ENCODE peak calls at places on chromosomes 16 and 17, in six cellular contexts. W, V, M, B, Q and D are unnamed samples.

GRCh38 chr16:21101631-21102420 is 48.8 kb downstream of the DNAH3 start:
- DNase-seq in W (peak), V (no peak), M (no peak), B (no peak), Q (peak), D (no peak)

GRCh38 chr17:50272711-50273653 is 1.3 kb upstream of the TMEM92 start:
- DNase-seq in W (peak), V (no peak), M (peak), B (peak), Q (peak), D (peak)

GRCh38 chr17:61305024-61305423 is 94.6 kb upstream of the TBX2 start:
- DNase-seq in W (no peak), V (no peak), M (no peak), B (no peak), Q (peak), D (no peak)

GRCh38 chr16:82061861-82062525 is 26.9 kb downstream of the HSD17B2 start:
- DNase-seq in W (peak), V (no peak), M (no peak), B (no peak), Q (peak), D (no peak)

GRCh38 chr16:49459953-49460735 is 86.5 kb downstream of the C16orf78 start:
- DNase-seq in W (no peak), V (no peak), M (peak), B (peak), Q (no peak), D (peak)

GRCh38 chr17:74117999-74118421 is 85.5 kb upstream of the RPL38 start:
- DNase-seq in W (no peak), V (no peak), M (peak), B (no peak), Q (no peak), D (no peak)

GRCh38 chr17:39270923-39271322 is 45.2 kb upstream of the STAC2 start:
- DNase-seq in W (peak), V (no peak), M (no peak), B (no peak), Q (peak), D (no peak)

GRCh38 chr16:14600164-14600563 is 29.9 kb downstream of the PARN start:
- DNase-seq in W (no peak), V (no peak), M (no peak), B (no peak), Q (peak), D (no peak)

GRCh38 chr17:36940313-36941264 is 3.3 kb downstream of the LHX1 start:
- DNase-seq in W (no peak), V (no peak), M (no peak), B (no peak), Q (no peak), D (no peak)

GRCh38 chr16:17369441-17369951 is 101.3 kb downstream of the XYLT1 start:
- DNase-seq in W (peak), V (no peak), M (peak), B (peak), Q (no peak), D (no peak)

DNA sequence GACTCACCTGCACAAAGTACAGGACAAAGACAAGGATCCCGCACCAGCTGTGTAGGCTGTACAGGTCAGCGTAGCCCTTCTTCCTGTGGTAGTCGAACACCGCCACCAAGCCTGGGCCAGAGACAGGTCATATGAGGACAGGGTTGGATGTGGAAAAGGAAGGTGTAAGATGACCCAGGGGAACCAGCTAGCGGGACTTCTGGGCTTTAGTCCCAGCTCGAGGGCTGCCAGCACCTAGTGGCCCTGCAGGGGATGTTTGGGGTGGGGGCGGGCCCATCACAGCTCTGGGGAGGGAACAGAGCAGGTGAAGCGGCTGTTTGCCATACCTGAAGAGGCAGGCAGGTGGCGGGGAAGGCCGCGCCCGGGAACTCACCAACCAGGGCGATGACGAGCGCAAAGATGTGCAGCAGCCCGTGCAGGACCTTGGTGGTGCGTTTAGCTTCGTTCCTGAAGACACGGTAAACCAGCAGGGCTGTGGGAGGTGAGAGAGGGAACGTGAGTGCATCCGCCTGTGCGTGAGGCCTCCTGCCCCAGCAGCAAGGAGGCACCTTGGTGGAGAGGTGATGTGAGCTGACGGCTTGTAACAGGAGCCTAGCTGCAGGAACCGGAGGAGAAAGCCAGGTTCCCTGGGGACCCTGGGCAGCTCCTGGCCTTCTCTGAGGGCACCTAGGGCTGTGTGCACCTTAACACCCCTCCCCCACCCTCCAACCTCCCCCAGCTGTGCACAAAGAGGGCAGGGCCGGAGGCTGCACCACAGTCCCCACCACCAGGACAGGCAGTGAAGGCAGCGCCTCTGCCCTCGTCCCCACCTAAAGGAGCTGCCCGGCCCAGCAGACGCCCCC is 10.2 kb downstream of the CYB561 start:
- DNase-seq in W (no peak), V (no peak), M (peak), B (no peak), Q (no peak), D (no peak)
- TF ChIP-seq CTCF in W (no peak), V (no peak), M (peak), B (no peak), Q (no peak), D (no peak)

DNA sequence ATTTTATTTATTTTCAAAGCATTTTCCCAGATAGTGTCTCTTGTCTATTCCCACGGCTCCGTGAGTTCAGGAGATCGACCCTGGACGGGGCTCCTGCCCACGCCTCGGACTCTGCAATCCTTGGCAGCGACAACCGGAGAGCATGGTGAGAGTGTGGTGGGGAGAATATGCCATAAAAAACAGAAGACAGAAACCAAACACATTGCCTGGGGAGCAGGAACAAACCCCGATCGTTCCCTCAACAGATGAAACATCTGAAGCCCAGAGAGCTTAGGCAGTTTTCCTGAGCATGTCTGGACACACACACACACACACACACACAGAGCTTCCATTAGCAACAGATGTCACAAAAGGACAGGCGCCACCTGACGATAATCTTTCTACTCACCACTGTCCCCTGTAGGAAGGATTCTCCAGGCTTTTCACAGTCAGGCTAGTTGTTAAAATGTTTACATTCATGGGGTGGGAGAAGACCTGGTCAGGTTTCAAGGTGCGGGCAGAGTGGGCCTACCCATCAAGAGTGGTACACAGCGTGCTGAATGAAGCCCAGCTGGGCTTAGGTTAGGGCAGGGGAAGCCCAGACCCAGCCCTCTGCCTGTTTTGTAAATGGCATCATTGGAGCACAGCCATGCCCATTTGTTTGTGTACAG is 230.4 kb upstream of the TNRC6C start:
- DNase-seq in W (no peak), V (no peak), M (no peak), B (peak), Q (peak), D (no peak)
- TF ChIP-seq CTCF in W (no peak), V (no peak), M (no peak), B (peak), Q (peak), D (no peak)

GRCh38 chr17:81189670-81190530 is 23.9 kb upstream of the AATK start:
- DNase-seq in W (no peak), V (no peak), M (no peak), B (no peak), Q (peak), D (no peak)
- TF ChIP-seq CTCF in W (no peak), V (no peak), M (no peak), B (no peak), Q (peak), D (peak)

DNA sequence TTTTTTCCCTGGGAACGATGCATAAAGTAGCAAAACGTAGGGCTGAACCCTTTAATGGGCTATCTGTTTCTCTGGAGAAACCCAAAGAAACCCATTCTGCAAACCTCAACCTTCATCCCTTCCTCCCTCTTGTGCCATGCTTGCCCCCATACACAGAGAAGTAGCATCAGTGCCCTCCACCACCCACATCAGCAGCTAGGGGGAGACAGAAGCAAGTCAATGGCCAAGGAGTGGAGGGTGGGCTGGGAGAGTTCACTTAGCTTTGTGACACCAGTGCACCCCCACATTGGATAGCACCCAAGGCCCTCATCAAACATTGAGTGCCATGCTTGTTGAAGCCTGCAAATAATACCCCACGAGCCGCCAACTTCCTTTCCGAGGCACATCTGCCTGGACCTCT is 282.4 kb downstream of the ABCC12 start:
- DNase-seq in W (peak), V (no peak), M (no peak), B (no peak), Q (no peak), D (no peak)
- TF ChIP-seq CTCF in W (no peak), V (no peak), M (no peak), B (no peak), Q (peak), D (no peak)

DNA sequence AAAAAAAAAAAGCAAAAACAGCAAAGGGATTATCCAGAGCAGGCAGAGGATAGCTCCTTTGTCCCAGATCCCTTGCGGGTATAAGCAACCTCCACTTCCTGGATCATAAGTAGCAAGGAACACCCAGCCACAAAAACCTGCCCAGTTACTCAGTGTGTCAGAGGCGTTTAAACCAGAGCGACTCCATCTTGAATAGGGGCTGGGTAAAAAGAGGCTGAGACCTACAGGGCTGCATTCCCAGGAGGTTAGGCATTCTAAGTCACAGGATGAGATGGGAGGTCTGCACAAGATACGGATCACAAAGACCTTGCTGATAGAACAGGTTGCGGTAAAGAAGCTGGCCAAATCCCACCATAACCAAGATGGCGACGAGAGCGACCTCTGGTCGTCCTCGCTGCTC is 33.4 kb upstream of the HELZ start:
- DNase-seq in W (no peak), V (no peak), M (no peak), B (no peak), Q (no peak), D (no peak)
- TF ChIP-seq CTCF in W (no peak), V (no peak), M (no peak), B (no peak), Q (no peak), D (no peak)

GRCh38 chr16:65548470-65548869 is 426.6 kb upstream of the CDH11 start:
- DNase-seq in W (no peak), V (no peak), M (no peak), B (no peak), Q (peak), D (no peak)
- TF ChIP-seq CTCF in W (no peak), V (no peak), M (no peak), B (no peak), Q (peak), D (no peak)

DNA sequence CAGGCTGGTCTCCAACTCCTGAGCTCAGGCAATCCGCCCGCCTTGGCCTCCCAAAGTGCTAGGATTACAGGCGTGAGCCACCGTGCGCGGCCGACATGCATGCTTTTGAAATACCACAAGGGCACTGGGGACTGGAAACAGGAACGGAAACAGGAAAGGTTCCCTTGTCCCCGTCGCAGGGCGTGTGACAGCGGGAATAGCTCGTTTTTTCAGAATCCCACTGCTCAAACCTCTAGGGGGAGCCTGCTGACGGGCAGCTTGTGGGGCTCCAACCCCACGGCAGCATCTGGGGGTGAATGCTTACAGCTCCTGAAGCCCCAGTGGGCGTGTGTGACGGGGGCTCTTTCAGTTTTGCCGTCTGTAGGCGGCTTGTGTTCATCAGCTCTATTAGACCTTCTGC is 18.8 kb upstream of the ASGR2 start:
- DNase-seq in W (peak), V (no peak), M (peak), B (peak), Q (no peak), D (no peak)
- TF ChIP-seq CTCF in W (peak), V (no peak), M (peak), B (no peak), Q (peak), D (peak)

DNA sequence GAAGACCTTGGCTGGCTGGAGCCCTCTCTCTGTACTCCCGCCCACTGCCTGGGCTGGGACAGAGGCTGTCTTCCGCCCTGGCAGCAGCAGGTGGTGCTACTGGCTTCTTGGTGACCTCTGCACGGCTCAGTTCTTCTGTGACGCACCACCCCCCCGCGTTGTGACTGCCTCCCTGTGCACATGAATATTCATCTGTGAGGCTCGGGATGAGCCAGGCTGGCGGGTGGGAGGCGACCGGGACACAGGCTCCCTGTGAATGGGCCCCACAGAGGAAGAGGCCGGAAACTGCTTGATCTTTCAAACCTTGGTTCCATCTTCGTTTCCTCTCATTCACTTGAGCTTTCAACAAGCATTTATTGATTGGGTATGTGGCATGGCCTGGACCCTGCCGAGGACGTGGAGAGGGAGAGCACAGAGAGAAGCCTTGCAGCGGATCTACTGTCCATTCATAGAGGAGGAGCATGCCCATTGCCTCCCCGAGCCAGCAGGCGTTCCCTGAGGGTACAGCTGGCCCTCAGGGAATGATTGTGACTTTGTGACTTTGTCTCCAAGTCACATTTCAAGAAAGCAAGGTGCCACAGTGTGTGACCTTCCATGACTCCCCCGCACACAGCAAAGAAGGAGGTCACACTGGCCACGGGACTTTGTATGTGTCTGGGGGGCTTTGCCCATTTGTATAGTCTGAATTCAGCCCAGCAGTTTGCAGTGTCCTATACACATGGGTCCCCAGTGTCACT is 45.0 kb downstream of the B9D1 start:
- DNase-seq in W (no peak), V (no peak), M (peak), B (peak), Q (peak), D (peak)
- TF ChIP-seq CTCF in W (no peak), V (no peak), M (peak), B (peak), Q (peak), D (peak)